ENCODE peak calls at places on chromosomes 2 and 18, in six cellular contexts. One of them, this sample, is unnamed.

GRCh38 chr18:48100168-48100495 is 169.7 kb upstream of the SMAD2 start:
- DNase-seq in EL: no peak
- DNase-seq in foreskin melanocyte: no peak
- DNase-seq in NCI-H1105: no peak
- DNase-seq in WTC11: no peak
- DNase-seq in activated CD8-positive, alpha-beta T cell treated with anti-CD3 and anti-CD28 coated beads for 36 hours: no peak
- DNase-seq in this sample: no peak

GRCh38 chr2:71852141-71852711 is 295.4 kb downstream of the CYP26B1 start:
- DNase-seq in EL: no peak
- DNase-seq in foreskin melanocyte: no peak
- DNase-seq in NCI-H1105: no peak
- DNase-seq in WTC11: peak; percentile 22
- DNase-seq in activated CD8-positive, alpha-beta T cell treated with anti-CD3 and anti-CD28 coated beads for 36 hours: no peak
- DNase-seq in this sample: no peak

GRCh38 chr2:232892843-232893242 is 22.8 kb downstream of the SNORC start:
- DNase-seq in EL: no peak
- DNase-seq in foreskin melanocyte: no peak
- DNase-seq in NCI-H1105: no peak
- DNase-seq in WTC11: no peak
- DNase-seq in activated CD8-positive, alpha-beta T cell treated with anti-CD3 and anti-CD28 coated beads for 36 hours: no peak
- DNase-seq in this sample: no peak

GRCh38 chr2:219099319-219099718 is 38.6 kb upstream of the IHH start:
- DNase-seq in EL: peak; percentile 53
- DNase-seq in foreskin melanocyte: no peak
- DNase-seq in NCI-H1105: no peak
- DNase-seq in WTC11: no peak
- DNase-seq in activated CD8-positive, alpha-beta T cell treated with anti-CD3 and anti-CD28 coated beads for 36 hours: no peak
- DNase-seq in this sample: no peak

GRCh38 chr18:22228930-22229329 is 59.5 kb downstream of the GATA6 start:
- DNase-seq in EL: peak; percentile 65
- DNase-seq in foreskin melanocyte: no peak
- DNase-seq in NCI-H1105: no peak
- DNase-seq in WTC11: no peak
- DNase-seq in activated CD8-positive, alpha-beta T cell treated with anti-CD3 and anti-CD28 coated beads for 36 hours: no peak
- DNase-seq in this sample: no peak

GRCh38 chr2:148021059-148021985 is at the start of gene MBD5:
- DNase-seq in EL: peak; percentile 56
- DNase-seq in foreskin melanocyte: no peak
- DNase-seq in NCI-H1105: peak; percentile 30
- DNase-seq in WTC11: peak; percentile 49
- DNase-seq in activated CD8-positive, alpha-beta T cell treated with anti-CD3 and anti-CD28 coated beads for 36 hours: peak; percentile 69
- DNase-seq in this sample: no peak

GRCh38 chr2:212402316-212402715 is 136.3 kb downstream of the ERBB4 start:
- DNase-seq in EL: no peak
- DNase-seq in foreskin melanocyte: no peak
- DNase-seq in NCI-H1105: no peak
- DNase-seq in WTC11: no peak
- DNase-seq in activated CD8-positive, alpha-beta T cell treated with anti-CD3 and anti-CD28 coated beads for 36 hours: no peak
- DNase-seq in this sample: no peak

GRCh38 chr2:104847821-104848160 is 6.1 kb upstream of the POU3F3 start:
- DNase-seq in EL: no peak
- DNase-seq in foreskin melanocyte: no peak
- DNase-seq in NCI-H1105: no peak
- DNase-seq in WTC11: no peak
- DNase-seq in activated CD8-positive, alpha-beta T cell treated with anti-CD3 and anti-CD28 coated beads for 36 hours: no peak
- DNase-seq in this sample: no peak

GRCh38 chr2:173264603-173265366 is 89.9 kb upstream of the CDCA7 start:
- DNase-seq in EL: no peak
- DNase-seq in foreskin melanocyte: peak; percentile 14
- DNase-seq in NCI-H1105: no peak
- DNase-seq in WTC11: no peak
- DNase-seq in activated CD8-positive, alpha-beta T cell treated with anti-CD3 and anti-CD28 coated beads for 36 hours: peak; percentile 63
- DNase-seq in this sample: no peak

GRCh38 chr2:7626139-7626537 is 708.9 kb downstream of the RNF144A start:
- DNase-seq in EL: no peak
- DNase-seq in foreskin melanocyte: no peak
- DNase-seq in NCI-H1105: no peak
- DNase-seq in WTC11: no peak
- DNase-seq in activated CD8-positive, alpha-beta T cell treated with anti-CD3 and anti-CD28 coated beads for 36 hours: no peak
- DNase-seq in this sample: no peak

GRCh38 chr2:143300531-143300930 is 171.3 kb downstream of the ARHGAP15 start:
- DNase-seq in EL: peak; percentile 19
- DNase-seq in foreskin melanocyte: peak; percentile 7
- DNase-seq in NCI-H1105: no peak
- DNase-seq in WTC11: no peak
- DNase-seq in activated CD8-positive, alpha-beta T cell treated with anti-CD3 and anti-CD28 coated beads for 36 hours: no peak
- DNase-seq in this sample: no peak

GRCh38 chr2:102074167-102074778 is 68.3 kb upstream of the IL1R1 start:
- DNase-seq in EL: no peak
- DNase-seq in foreskin melanocyte: no peak
- DNase-seq in NCI-H1105: no peak
- DNase-seq in WTC11: no peak
- DNase-seq in activated CD8-positive, alpha-beta T cell treated with anti-CD3 and anti-CD28 coated beads for 36 hours: no peak
- DNase-seq in this sample: no peak

GRCh38 chr2:239061824-239062560 is 214.1 kb downstream of the TWIST2 start:
- DNase-seq in EL: no peak
- DNase-seq in foreskin melanocyte: no peak
- DNase-seq in NCI-H1105: no peak
- DNase-seq in WTC11: no peak
- DNase-seq in activated CD8-positive, alpha-beta T cell treated with anti-CD3 and anti-CD28 coated beads for 36 hours: no peak
- DNase-seq in this sample: no peak

GRCh38 chr2:20643826-20644225 is 7.1 kb downstream of the HS1BP3 start:
- DNase-seq in EL: no peak
- DNase-seq in foreskin melanocyte: no peak
- DNase-seq in NCI-H1105: no peak
- DNase-seq in WTC11: no peak
- DNase-seq in activated CD8-positive, alpha-beta T cell treated with anti-CD3 and anti-CD28 coated beads for 36 hours: no peak
- DNase-seq in this sample: no peak

GRCh38 chr18:58993260-58993659 is 128.6 kb downstream of the ZNF532 start:
- DNase-seq in EL: peak; percentile 93
- DNase-seq in foreskin melanocyte: peak; percentile 78
- DNase-seq in NCI-H1105: no peak
- DNase-seq in WTC11: no peak
- DNase-seq in activated CD8-positive, alpha-beta T cell treated with anti-CD3 and anti-CD28 coated beads for 36 hours: no peak
- DNase-seq in this sample: no peak

GRCh38 chr2:161088658-161089350 is 71.4 kb upstream of the TANK start:
- DNase-seq in EL: no peak
- DNase-seq in foreskin melanocyte: no peak
- DNase-seq in NCI-H1105: no peak
- DNase-seq in WTC11: no peak
- DNase-seq in activated CD8-positive, alpha-beta T cell treated with anti-CD3 and anti-CD28 coated beads for 36 hours: no peak
- DNase-seq in this sample: no peak

GRCh38 chr2:230961091-230961491 is 34.8 kb upstream of the SPATA3 start:
- DNase-seq in EL: peak; percentile 37
- DNase-seq in foreskin melanocyte: peak; percentile 56
- DNase-seq in NCI-H1105: no peak
- DNase-seq in WTC11: no peak
- DNase-seq in activated CD8-positive, alpha-beta T cell treated with anti-CD3 and anti-CD28 coated beads for 36 hours: no peak
- DNase-seq in this sample: no peak

GRCh38 chr2:33426666-33427231 is 49.7 kb upstream of the RASGRP3 start:
- DNase-seq in EL: peak; percentile 71
- DNase-seq in foreskin melanocyte: no peak
- DNase-seq in NCI-H1105: peak; percentile 5
- DNase-seq in WTC11: no peak
- DNase-seq in activated CD8-positive, alpha-beta T cell treated with anti-CD3 and anti-CD28 coated beads for 36 hours: no peak
- DNase-seq in this sample: peak; percentile 11

GRCh38 chr18:25873833-25874232 is 216.6 kb downstream of the SS18 start:
- DNase-seq in EL: peak; percentile 11
- DNase-seq in foreskin melanocyte: no peak
- DNase-seq in NCI-H1105: no peak
- DNase-seq in WTC11: no peak
- DNase-seq in activated CD8-positive, alpha-beta T cell treated with anti-CD3 and anti-CD28 coated beads for 36 hours: no peak
- DNase-seq in this sample: no peak

GRCh38 chr2:113136828-113137775 is 9.7 kb downstream of the IL1RN start:
- DNase-seq in EL: peak; percentile 45
- DNase-seq in foreskin melanocyte: no peak
- DNase-seq in NCI-H1105: no peak
- DNase-seq in WTC11: peak; percentile 17
- DNase-seq in activated CD8-positive, alpha-beta T cell treated with anti-CD3 and anti-CD28 coated beads for 36 hours: peak; percentile 63
- DNase-seq in this sample: peak; percentile 32

GRCh38 chr2:3022841-3023372 is 354.7 kb downstream of the EIPR1 start:
- DNase-seq in EL: no peak
- DNase-seq in foreskin melanocyte: no peak
- DNase-seq in NCI-H1105: no peak
- DNase-seq in WTC11: no peak
- DNase-seq in activated CD8-positive, alpha-beta T cell treated with anti-CD3 and anti-CD28 coated beads for 36 hours: no peak
- DNase-seq in this sample: no peak

GRCh38 chr18:62282188-62282629 is 42.9 kb upstream of the TNFRSF11A start:
- DNase-seq in EL: peak; percentile 77
- DNase-seq in foreskin melanocyte: no peak
- DNase-seq in NCI-H1105: no peak
- DNase-seq in WTC11: no peak
- DNase-seq in activated CD8-positive, alpha-beta T cell treated with anti-CD3 and anti-CD28 coated beads for 36 hours: no peak
- DNase-seq in this sample: no peak

GRCh38 chr18:51164327-51165290 is 32.9 kb downstream of the MEX3C start:
- DNase-seq in EL: no peak
- DNase-seq in foreskin melanocyte: peak; percentile 59
- DNase-seq in NCI-H1105: no peak
- DNase-seq in WTC11: no peak
- DNase-seq in activated CD8-positive, alpha-beta T cell treated with anti-CD3 and anti-CD28 coated beads for 36 hours: no peak
- DNase-seq in this sample: no peak

GRCh38 chr2:107383706-107384105 is 443.0 kb upstream of the RGPD4 start:
- DNase-seq in EL: no peak
- DNase-seq in foreskin melanocyte: no peak
- DNase-seq in NCI-H1105: no peak
- DNase-seq in WTC11: no peak
- DNase-seq in activated CD8-positive, alpha-beta T cell treated with anti-CD3 and anti-CD28 coated beads for 36 hours: no peak
- DNase-seq in this sample: no peak

GRCh38 chr2:68907923-68908253 is 36.7 kb upstream of the BMP10 start:
- DNase-seq in EL: no peak
- DNase-seq in foreskin melanocyte: no peak
- DNase-seq in NCI-H1105: no peak
- DNase-seq in WTC11: no peak
- DNase-seq in activated CD8-positive, alpha-beta T cell treated with anti-CD3 and anti-CD28 coated beads for 36 hours: no peak
- DNase-seq in this sample: no peak

This sample was measured in COR-L47.